ENCODE peak calls at places on chromosomes 12 and 14, in nine cellular contexts. X is A549; F is GM19239; D is activated naive CD4-positive, alpha-beta T cell; R is kidney epithelial cell; N is Kasumi-1; P is activated T-cell treated with anti-CD3 and anti-CD28 coated beads for 1 hour; O is NCI-H774; L is RCC 7860. M is an unnamed sample.

GRCh38 chr12:60266381-60266852 is 670.6 kb downstream of the SLC16A7 start:
- DNase-seq in O (no peak), D (no peak), L (peak), R (no peak), X (peak), P (no peak), N (no peak), F (no peak), M (peak)

GRCh38 chr12:22117551-22117950 is 71.5 kb downstream of the CMAS start:
- DNase-seq in O (no peak), D (no peak), L (no peak), N (no peak), F (no peak), R (no peak), P (no peak), X (no peak), M (no peak)

GRCh38 chr14:101497910-101498860 is 63.1 kb upstream of the DIO3 start:
- DNase-seq in P (no peak), R (no peak), F (no peak), L (no peak), X (no peak), N (no peak), O (no peak), D (no peak), M (no peak)

GRCh38 chr12:45458854-45459807 is 243.2 kb downstream of the ANO6 start:
- DNase-seq in R (no peak), N (no peak), L (no peak), D (no peak), X (no peak), F (no peak), O (no peak), P (no peak), M (no peak)

GRCh38 chr14:68471964-68472508 is 320.8 kb downstream of the ZFP36L1 start:
- DNase-seq in N (no peak), P (no peak), L (no peak), D (no peak), F (no peak), X (no peak), O (no peak), R (no peak), M (no peak)

GRCh38 chr12:110002691-110003515 is 3.7 kb downstream of the ANKRD13A start:
- DNase-seq in F (no peak), N (no peak), D (no peak), L (no peak), R (no peak), X (no peak), O (no peak), P (no peak), M (peak)

GRCh38 chr14:32694795-32695449 is 243.8 kb upstream of the NPAS3 start:
- DNase-seq in N (no peak), O (peak), D (no peak), L (peak), X (no peak), F (no peak), R (no peak), P (no peak), M (no peak)

GRCh38 chr12:124884587-124885438 is 21.1 kb upstream of the SCARB1 start:
- DNase-seq in L (no peak), D (no peak), F (no peak), P (no peak), N (no peak), X (no peak), R (no peak), O (peak), M (no peak)

GRCh38 chr14:63504628-63505027 is 38.5 kb downstream of the PPP2R5E start:
- DNase-seq in O (no peak), L (no peak), D (no peak), P (no peak), R (no peak), N (no peak), F (no peak), X (peak), M (no peak)

GRCh38 chr12:96329018-96329417 is 71.2 kb downstream of the CDK17 start:
- DNase-seq in X (no peak), N (no peak), L (no peak), R (no peak), D (no peak), O (no peak), F (no peak), P (no peak), M (no peak)

GRCh38 chr14:105890474-105891220 is 364.3 kb downstream of the TMEM121 start:
- DNase-seq in L (no peak), X (no peak), N (no peak), D (no peak), R (no peak), P (no peak), F (no peak), O (no peak), M (no peak)

GRCh38 chr14:52077261-52077984 is 8.6 kb upstream of the NID2 start:
- DNase-seq in P (no peak), R (no peak), L (no peak), X (no peak), F (no peak), O (no peak), N (no peak), D (no peak), M (no peak)

GRCh38 chr12:121516437-121517011 is 64.3 kb downstream of the KDM2B start:
- DNase-seq in L (no peak), D (no peak), F (no peak), N (no peak), P (no peak), X (no peak), O (no peak), R (no peak), M (no peak)

GRCh38 chr12:52950553-52950952 is 1.6 kb downstream of the KRT18 start:
- DNase-seq in O (no peak), P (no peak), F (no peak), R (no peak), D (no peak), X (peak), N (no peak), L (no peak), M (no peak)

GRCh38 chr12:65827827-65828231 is 3.5 kb downstream of the HMGA2 start:
- DNase-seq in N (no peak), O (no peak), X (no peak), R (no peak), F (no peak), L (no peak), D (no peak), P (no peak), M (peak)

GRCh38 chr12:111166779-111167540 is 201.9 kb downstream of the PHETA1 start:
- DNase-seq in X (no peak), N (no peak), O (no peak), D (no peak), R (no peak), L (no peak), F (no peak), P (no peak), M (no peak)

GRCh38 chr14:23327947-23328744 is 6.9 kb downstream of the PABPN1 start:
- DNase-seq in F (peak), L (peak), X (peak), P (peak), D (peak), R (peak), O (peak), N (peak), M (peak)

GRCh38 chr12:93767524-93767863 is 90.3 kb downstream of the CRADD start:
- DNase-seq in F (no peak), R (no peak), L (no peak), N (peak), P (no peak), X (no peak), D (no peak), O (no peak), M (no peak)

GRCh38 chr14:31529053-31529452 is 32.2 kb upstream of the NUBPL start:
- DNase-seq in D (no peak), P (no peak), L (no peak), O (no peak), X (no peak), R (no peak), N (no peak), F (no peak), M (no peak)

GRCh38 chr12:67981236-67982164 is 7.7 kb upstream of the IFNG-AS1 start:
- DNase-seq in N (no peak), L (peak), P (no peak), F (no peak), R (peak), X (peak), D (no peak), O (no peak), M (peak)

GRCh38 chr14:103867523-103867953 is 20.2 kb upstream of the PPP1R13B start:
- DNase-seq in R (no peak), L (no peak), D (no peak), O (no peak), X (no peak), F (no peak), N (no peak), P (no peak), M (peak)

GRCh38 chr14:24261256-24261968 is 1.6 kb downstream of the TGM1 start:
- DNase-seq in L (no peak), P (no peak), X (no peak), R (no peak), N (no peak), F (no peak), D (no peak), O (no peak), M (no peak)

GRCh38 chr14:38721822-38722431 is 381.1 kb downstream of the SEC23A start:
- DNase-seq in R (no peak), N (peak), F (peak), L (peak), X (peak), D (no peak), O (no peak), P (peak), M (peak)

GRCh38 chr12:40058721-40059190 is 47.1 kb downstream of the SLC2A13 start:
- DNase-seq in N (no peak), D (no peak), F (no peak), R (no peak), O (peak), L (no peak), P (no peak), X (no peak), M (no peak)

GRCh38 chr12:44696542-44696941 is 179.6 kb downstream of the NELL2 start:
- DNase-seq in X (no peak), L (no peak), O (no peak), N (no peak), P (no peak), R (no peak), D (no peak), F (no peak), M (no peak)

GRCh38 chr12:63098851-63099250 is 52.1 kb downstream of the AVPR1A start:
- DNase-seq in N (peak), R (no peak), X (peak), O (peak), L (no peak), D (no peak), F (no peak), P (no peak), M (peak)

GRCh38 chr12:124904306-124905098 is 9.9 kb downstream of the UBC start:
- DNase-seq in R (no peak), N (no peak), P (no peak), O (no peak), D (no peak), L (peak), F (no peak), X (peak), M (peak)

GRCh38 chr14:106518054-106518943 is 991.9 kb downstream of the TMEM121 start:
- DNase-seq in D (peak), N (no peak), P (peak), L (no peak), O (peak), X (peak), F (no peak), R (no peak), M (no peak)

GRCh38 chr12:2264622-2265306 is 212.0 kb downstream of the CACNA1C start:
- DNase-seq in L (peak), O (no peak), P (no peak), F (no peak), D (no peak), N (no peak), R (peak), X (no peak), M (peak)

GRCh38 chr12:56590237-56590830 is 39.8 kb downstream of the BAZ2A start:
- DNase-seq in D (no peak), X (peak), O (no peak), N (peak), P (no peak), L (peak), R (no peak), F (peak), M (no peak)

GRCh38 chr14:98408713-98409112 is 863.3 kb downstream of the BCL11B start:
- DNase-seq in O (no peak), F (no peak), R (no peak), N (no peak), P (no peak), L (no peak), D (no peak), X (no peak), M (no peak)

GRCh38 chr14:68598621-68599447 is 194.0 kb downstream of the ZFP36L1 start:
- DNase-seq in P (no peak), X (peak), D (no peak), R (peak), N (peak), O (no peak), F (no peak), L (no peak), M (peak)

GRCh38 chr14:33950320-33951182 is at the start of gene EGLN3:
- DNase-seq in X (peak), P (peak), R (peak), D (no peak), L (peak), N (no peak), F (peak), O (peak), M (peak)

GRCh38 chr14:75910048-75910447 is 71.7 kb downstream of the TGFB3 start:
- DNase-seq in N (no peak), F (no peak), X (no peak), D (no peak), O (no peak), R (no peak), P (no peak), L (no peak), M (no peak)